ENCODE peak calls at places on chromosomes 6 and 20, in seven cellular contexts. T is H1, Y is GM12878, I is HepG2, B is HCT116, Q is K562, A is SK-N-SH. L is an unnamed sample.

GRCh38 chr6:42451146-42451594 is 556 bp downstream of the TRERF1 start:
- DNase-seq in T (no peak), Y (no peak), I (no peak), B (no peak), Q (no peak), A (no peak), L (no peak)

GRCh38 chr6:85452441-85452881 is 2.6 kb downstream of the NT5E start:
- DNase-seq in T (no peak), Y (no peak), I (no peak), B (no peak), Q (no peak), A (no peak), L (no peak)

GRCh38 chr6:74749211-74750142 is 456.4 kb downstream of the COL12A1 start:
- DNase-seq in T (no peak), Y (no peak), I (no peak), B (no peak), Q (no peak), A (no peak), L (no peak)

GRCh38 chr6:35183935-35184334 is 29.8 kb upstream of the SCUBE3 start:
- DNase-seq in T (no peak), Y (no peak), I (no peak), B (no peak), Q (no peak), A (no peak), L (no peak)

GRCh38 chr20:64077094-64077493 is 2.2 kb downstream of the RGS19 start:
- DNase-seq in T (no peak), Y (no peak), I (no peak), B (no peak), Q (no peak), A (no peak), L (no peak)

GRCh38 chr20:59163641-59164530 is at the start of gene ZNF831:
- DNase-seq in T (no peak), Y (no peak), I (no peak), B (no peak), Q (no peak), A (no peak), L (no peak)

GRCh38 chr20:5171790-5172164 is 45.0 kb downstream of the CDS2 start:
- DNase-seq in T (no peak), Y (no peak), I (no peak), B (no peak), Q (no peak), A (no peak), L (no peak)

GRCh38 chr6:107670792-107671199 is 153.3 kb downstream of the SCML4 start:
- DNase-seq in T (no peak), Y (peak), I (no peak), B (no peak), Q (no peak), A (peak), L (no peak)

GRCh38 chr20:56247954-56248782 is at the start of gene MC3R:
- DNase-seq in T (peak), Y (no peak), I (peak), B (peak), Q (peak), A (peak), L (peak)

GRCh38 chr6:1790684-1791083 is 181.0 kb downstream of the FOXC1 start:
- DNase-seq in T (no peak), Y (no peak), I (no peak), B (no peak), Q (no peak), A (no peak), L (no peak)

GRCh38 chr6:133553652-133554051 is 312.5 kb downstream of the EYA4 start:
- DNase-seq in T (no peak), Y (no peak), I (peak), B (peak), Q (peak), A (peak), L (no peak)

GRCh38 chr6:143685653-143686052 is 7.9 kb downstream of the PHACTR2 start:
- DNase-seq in T (no peak), Y (no peak), I (no peak), B (no peak), Q (no peak), A (no peak), L (no peak)

GRCh38 chr6:111841822-111842221 is 31.4 kb downstream of the FYN start:
- DNase-seq in T (no peak), Y (peak), I (no peak), B (no peak), Q (no peak), A (no peak), L (no peak)

GRCh38 chr20:20888273-20888656 is 175.8 kb upstream of the RALGAPA2 start:
- DNase-seq in T (no peak), Y (no peak), I (no peak), B (no peak), Q (no peak), A (no peak), L (no peak)

GRCh38 chr20:17566345-17566744 is 3.5 kb upstream of the DSTN start:
- DNase-seq in T (no peak), Y (no peak), I (no peak), B (no peak), Q (no peak), A (no peak), L (no peak)

GRCh38 chr6:143119260-143119659 is 58.6 kb downstream of the AIG1 start:
- DNase-seq in T (no peak), Y (no peak), I (peak), B (no peak), Q (no peak), A (no peak), L (no peak)

GRCh38 chr6:57021086-57021720 is 25.3 kb upstream of the KIAA1586 start:
- DNase-seq in T (no peak), Y (no peak), I (peak), B (peak), Q (peak), A (peak), L (peak)

GRCh38 chr20:60053125-60053812 is 95.0 kb downstream of the CDH26 start:
- DNase-seq in T (no peak), Y (no peak), I (peak), B (no peak), Q (no peak), A (no peak), L (peak)

DNA sequence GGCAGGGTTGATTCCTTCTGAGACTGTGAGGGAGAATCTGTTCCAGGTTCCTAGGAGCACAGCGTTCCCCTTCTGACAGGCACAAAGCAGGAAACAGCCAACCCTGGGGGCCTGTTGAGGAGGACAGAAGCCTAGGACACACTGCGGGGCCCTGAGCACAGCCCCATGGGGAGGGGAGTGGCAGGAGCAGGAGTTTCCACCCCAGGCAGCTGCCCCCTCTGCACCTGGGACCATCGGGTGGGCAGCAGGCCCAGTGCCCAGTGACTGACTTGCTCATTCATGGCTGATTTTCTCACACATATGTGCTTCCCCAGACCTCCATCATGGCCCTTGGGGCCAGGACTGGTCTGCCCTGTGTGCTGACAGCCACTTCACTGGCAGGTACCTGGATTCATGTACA is 6.2 kb upstream of the SLC22A1 start:
- DNase-seq in T (no peak), Y (no peak), I (no peak), B (no peak), Q (no peak), A (no peak), L (no peak)
- TF ChIP-seq JUND in T (no peak), Y (no peak), I (no peak), B (no peak), Q (no peak), A (no peak), L (no peak)

GRCh38 chr20:44028868-44029847 is 114.5 kb downstream of the TOX2 start:
- DNase-seq in T (no peak), Y (peak), I (no peak), B (no peak), Q (no peak), A (no peak), L (no peak)
- TF ChIP-seq JUND in T (no peak), Y (peak), I (no peak), B (no peak), Q (no peak), A (no peak), L (no peak)

GRCh38 chr6:125746731-125747588 is 2.5 kb upstream of the HEY2 start:
- DNase-seq in T (peak), Y (no peak), I (peak), B (no peak), Q (peak), A (no peak), L (no peak)

GRCh38 chr6:125747589-125748533 is 1.6 kb upstream of the HEY2 start:
- DNase-seq in T (peak), Y (no peak), I (no peak), B (no peak), Q (peak), A (peak), L (no peak)

GRCh38 chr6:125745281-125746018 is 4.0 kb upstream of the HEY2 start:
- DNase-seq in T (peak), Y (no peak), I (no peak), B (no peak), Q (no peak), A (no peak), L (peak)

GRCh38 chr6:125743604-125744003 is 5.8 kb upstream of the HEY2 start:
- DNase-seq in T (no peak), Y (no peak), I (no peak), B (no peak), Q (no peak), A (no peak), L (no peak)

DNA sequence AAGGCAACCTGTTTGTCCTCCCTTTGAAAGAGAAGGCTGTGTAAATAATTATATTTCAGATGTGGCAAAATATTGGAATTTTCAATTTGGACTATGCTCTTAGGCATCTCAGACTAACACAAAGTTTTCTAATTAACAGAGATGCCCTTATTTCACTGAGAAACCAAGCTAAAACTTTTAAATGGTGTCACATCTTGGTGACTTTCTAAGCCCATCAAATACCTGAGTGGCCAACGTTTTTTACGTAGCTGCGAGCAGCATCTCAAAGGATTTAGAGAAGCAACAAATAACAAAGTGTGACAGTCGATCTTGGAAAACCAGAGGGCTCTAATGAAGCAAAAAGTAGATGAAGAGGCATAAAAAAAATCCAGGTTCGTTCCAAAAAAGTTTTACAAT is 3.4 kb upstream of the HEY2 start:
- DNase-seq in T (no peak), Y (no peak), I (no peak), B (no peak), Q (no peak), A (no peak), L (no peak)
- TF ChIP-seq JUND in T (no peak), Y (no peak), I (no peak), B (no peak), Q (no peak), A (no peak), L (no peak)

GRCh38 chr6:93088675-93089575 is 330.4 kb downstream of the EPHA7 start:
- DNase-seq in T (no peak), Y (no peak), I (no peak), B (no peak), Q (no peak), A (no peak), L (no peak)
- TF ChIP-seq JUND in T (no peak), Y (no peak), I (no peak), B (no peak), Q (no peak), A (no peak), L (no peak)

GRCh38 chr6:12472601-12473038 is 182.5 kb downstream of the EDN1 start:
- DNase-seq in T (no peak), Y (no peak), I (peak), B (no peak), Q (no peak), A (no peak), L (peak)
- TF ChIP-seq JUND in T (no peak), Y (no peak), I (no peak), B (no peak), Q (no peak), A (no peak), L (no peak)

GRCh38 chr6:146544783-146545182 is 1.1 kb downstream of the RAB32 start:
- DNase-seq in T (no peak), Y (no peak), I (no peak), B (no peak), Q (no peak), A (no peak), L (no peak)
- TF ChIP-seq JUND in T (no peak), Y (no peak), I (no peak), B (no peak), Q (no peak), A (no peak), L (no peak)

GRCh38 chr20:23397961-23398360 is 23.3 kb downstream of the NAPB start:
- DNase-seq in T (no peak), Y (no peak), I (no peak), B (no peak), Q (no peak), A (no peak), L (no peak)
- TF ChIP-seq JUND in T (no peak), Y (no peak), I (no peak), B (no peak), Q (no peak), A (no peak), L (no peak)

DNA sequence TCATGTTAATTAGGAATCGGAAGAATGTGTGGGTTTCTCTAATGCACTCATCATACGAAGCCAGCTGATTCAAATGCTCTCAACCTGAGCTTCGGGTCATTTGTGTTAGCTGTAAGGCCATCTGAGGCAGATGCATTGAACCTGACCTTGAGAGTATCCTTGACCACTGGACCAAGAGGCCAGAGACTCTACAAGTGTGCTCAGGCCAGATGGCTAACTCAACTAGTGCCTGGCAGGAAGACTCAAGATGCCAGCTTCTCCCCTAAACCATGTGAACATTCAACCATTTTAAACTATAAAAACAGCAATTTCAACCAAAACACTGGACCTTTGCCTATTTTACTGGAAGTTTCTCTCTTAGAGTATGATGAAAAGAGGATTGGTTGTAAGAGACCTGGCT is 168.6 kb upstream of the CDH4 start:
- DNase-seq in T (no peak), Y (no peak), I (no peak), B (no peak), Q (no peak), A (no peak), L (no peak)
- TF ChIP-seq JUND in T (no peak), Y (no peak), I (no peak), B (no peak), Q (no peak), A (no peak), L (no peak)

GRCh38 chr6:131924881-131925474 is 26.2 kb downstream of the CCN2 start:
- DNase-seq in T (no peak), Y (no peak), I (peak), B (peak), Q (no peak), A (no peak), L (peak)
- TF ChIP-seq JUND in T (no peak), Y (no peak), I (no peak), B (no peak), Q (no peak), A (no peak), L (no peak)